ENCODE peak calls at places on chromosomes 7 and 10, in ten cellular contexts. Z, T, O, A, H, X, Q, E, W and R are unnamed samples.
A peak's percentile ranks its signal among the peaks of the same experiment; 100 is the strongest.

GRCh38 chr7:126574276-126574675 is 678.5 kb downstream of the GRM8 start:
- DNase-seq in Z (no peak), T (peak; percentile 77), O (no peak), A (no peak), H (no peak), X (no peak), Q (no peak), E (peak; percentile 29), W (no peak), R (peak; percentile 10)

GRCh38 chr10:118041316-118041715 is 5.4 kb downstream of the RAB11FIP2 start:
- DNase-seq in Z (peak; percentile 14), T (no peak), O (no peak), A (no peak), H (no peak), X (no peak), Q (no peak), E (peak; percentile 79), W (no peak), R (peak; percentile 68)

GRCh38 chr7:44959433-44959951 is 19.3 kb downstream of the MYO1G start:
- DNase-seq in Z (no peak), T (peak; percentile 80), O (peak; percentile 54), A (peak; percentile 48), H (no peak), X (no peak), Q (no peak), E (no peak), W (no peak), R (peak; percentile 17)

GRCh38 chr7:100882201-100882600 is 7.3 kb downstream of the SRRT start:
- DNase-seq in Z (no peak), T (no peak), O (no peak), A (no peak), H (no peak), X (no peak), Q (no peak), E (no peak), W (no peak), R (no peak)

GRCh38 chr10:25104441-25104840 is 70.4 kb upstream of the GPR158 start:
- DNase-seq in Z (no peak), T (no peak), O (no peak), A (no peak), H (no peak), X (no peak), Q (no peak), E (no peak), W (no peak), R (no peak)

GRCh38 chr10:128393546-128393945 is 267.3 kb upstream of the MKI67 start:
- DNase-seq in Z (no peak), T (no peak), O (no peak), A (no peak), H (no peak), X (no peak), Q (no peak), E (no peak), W (no peak), R (no peak)

GRCh38 chr10:24209946-24210491 is 1.1 kb downstream of the KIAA1217 start:
- DNase-seq in Z (peak; percentile 37), T (peak; percentile 73), O (peak; percentile 55), A (peak; percentile 77), H (no peak), X (peak; percentile 8), Q (peak; percentile 67), E (peak; percentile 85), W (no peak), R (peak; percentile 86)

GRCh38 chr10:21437770-21438382 is 87.6 kb downstream of the SKIDA1 start:
- DNase-seq in Z (no peak), T (no peak), O (no peak), A (no peak), H (no peak), X (no peak), Q (no peak), E (no peak), W (no peak), R (no peak)

GRCh38 chr10:49593564-49593875 is 16.6 kb upstream of the SLC18A3 start:
- DNase-seq in Z (no peak), T (no peak), O (no peak), A (no peak), H (no peak), X (no peak), Q (no peak), E (no peak), W (no peak), R (no peak)

GRCh38 chr7:150951521-150951920 is 26.6 kb downstream of the KCNH2 start:
- DNase-seq in Z (no peak), T (no peak), O (no peak), A (no peak), H (no peak), X (no peak), Q (no peak), E (no peak), W (no peak), R (no peak)

GRCh38 chr7:140542226-140542625 is 62.9 kb upstream of the MKRN1 start:
- DNase-seq in Z (peak; percentile 85), T (no peak), O (no peak), A (no peak), H (no peak), X (no peak), Q (no peak), E (peak; percentile 77), W (no peak), R (peak; percentile 68)

GRCh38 chr10:128210215-128211063 is 84.2 kb upstream of the MKI67 start:
- DNase-seq in Z (peak; percentile 90), T (peak; percentile 77), O (peak; percentile 73), A (peak; percentile 41), H (no peak), X (peak; percentile 72), Q (peak; percentile 78), E (peak; percentile 39), W (peak; percentile 81), R (peak; percentile 14)

GRCh38 chr7:131544449-131545425 is 11.7 kb downstream of the PODXL start:
- DNase-seq in Z (peak; percentile 63), T (no peak), O (no peak), A (peak; percentile 18), H (peak; percentile 23), X (no peak), Q (no peak), E (peak; percentile 47), W (no peak), R (no peak)

GRCh38 chr7:126780993-126781392 is 471.7 kb downstream of the GRM8 start:
- DNase-seq in Z (no peak), T (no peak), O (no peak), A (peak; percentile 43), H (peak; percentile 18), X (no peak), Q (no peak), E (no peak), W (no peak), R (no peak)

GRCh38 chr10:122504551-122504950 is 43.2 kb downstream of the HTRA1 start:
- DNase-seq in Z (peak; percentile 96), T (peak; percentile 67), O (no peak), A (no peak), H (peak; percentile 80), X (no peak), Q (no peak), E (peak; percentile 92), W (peak; percentile 79), R (peak; percentile 95)

GRCh38 chr7:97317575-97317974 is 200.1 kb downstream of the SDHAF3 start:
- DNase-seq in Z (no peak), T (no peak), O (no peak), A (no peak), H (no peak), X (no peak), Q (no peak), E (no peak), W (no peak), R (peak; percentile 5)

GRCh38 chr7:92815412-92815811 is 21.0 kb downstream of the CDK6 start:
- DNase-seq in Z (no peak), T (no peak), O (no peak), A (peak; percentile 70), H (no peak), X (no peak), Q (no peak), E (no peak), W (no peak), R (no peak)

GRCh38 chr7:95330194-95331003 is 6.1 kb upstream of the PON1 start:
- DNase-seq in Z (no peak), T (no peak), O (no peak), A (peak; percentile 41), H (no peak), X (no peak), Q (no peak), E (peak; percentile 14), W (no peak), R (peak; percentile 37)